ENCODE peak calls at places on chromosomes 13 and 19, in eight cellular contexts. F is NCI-H1436 treated with DMSO at 0.1 percent for 48 hours; U is activated naive CD4-positive, alpha-beta T cell treated with anti-CD3 and anti-CD28 coated beads, Interleukin-2, amount 10 ng/mL, durations not matched to agents 7 days and 5 days; G is cardiac muscle cell; P is naive thymus-derived CD4-positive, alpha-beta T cell; N is head of caudate nucleus; B is stimulated activated CD4-positive, alpha-beta T cell treated with anti-CD3 and anti-CD28 coated beads, Interleukin-15, amount 100 ng/mL, for 48 hours; T is fibroblast of the conjunctiva. S is an unnamed sample.

GRCh38 chr19:46975011-46975917 is 44.4 kb upstream of the NPAS1 start:
- DNase-seq in F (no peak), G (no peak), B (no peak), P (no peak), U (no peak), N (no peak), T (no peak), S (no peak)

GRCh38 chr13:103703246-103703645 is 637.0 kb upstream of the SLC10A2 start:
- DNase-seq in N (no peak), T (no peak), F (no peak), P (no peak), G (no peak), B (no peak), U (no peak), S (no peak)

GRCh38 chr19:16234552-16235445 is 37.1 kb downstream of the AP1M1 start:
- DNase-seq in U (no peak), G (no peak), F (no peak), N (no peak), P (no peak), T (no peak), B (no peak), S (no peak)

GRCh38 chr19:50513746-50514345 is at the start of gene ASPDH:
- DNase-seq in T (no peak), U (no peak), N (peak), P (no peak), G (no peak), B (no peak), F (no peak), S (peak)

GRCh38 chr19:12838182-12838890 is at the start of gene MAST1:
- DNase-seq in N (peak), G (peak), B (no peak), U (peak), P (no peak), F (no peak), T (no peak), S (peak)

GRCh38 chr13:18714889-18715288 is 466.7 kb downstream of the TUBA3C start:
- DNase-seq in F (no peak), G (no peak), B (no peak), P (no peak), N (no peak), T (no peak), U (no peak), S (peak)

GRCh38 chr13:45728759-45729158 is 26.6 kb downstream of the CBY2 start:
- DNase-seq in F (no peak), B (peak), P (no peak), N (no peak), T (no peak), U (no peak), G (peak), S (no peak)

GRCh38 chr19:47157455-47158321 is 27.1 kb downstream of the SAE1 start:
- DNase-seq in T (peak), N (no peak), U (peak), G (peak), P (peak), F (no peak), B (no peak), S (peak)

GRCh38 chr19:17488593-17489391 is 18.5 kb downstream of the SLC27A1 start:
- DNase-seq in P (peak), N (no peak), B (peak), U (peak), F (no peak), T (no peak), G (peak), S (no peak)

GRCh38 chr13:79901336-79901735 is 420.4 kb downstream of the NDFIP2 start:
- DNase-seq in N (peak), B (no peak), P (no peak), F (peak), U (no peak), T (no peak), G (no peak), S (peak)

GRCh38 chr19:2132731-2133490 is 18.5 kb downstream of the AP3D1 start:
- DNase-seq in B (no peak), F (no peak), T (no peak), G (no peak), U (no peak), P (no peak), N (no peak), S (no peak)

S was measured in Ammon's horn.